ENCODE peak calls at places on chromosomes 13 and 19, in five cellular contexts. A is CD8-positive, alpha-beta T cell; W is kidney; X is ovary; U is cardiac muscle cell. R is an unnamed sample.
A peak's percentile ranks its signal among the peaks of the same experiment; 100 is the strongest.

GRCh38 chr19:2343289-2343982 is 15.0 kb downstream of the SPPL2B start:
- DNase-seq in A (no peak), W (peak; percentile 64), X (no peak), U (no peak), R (no peak)

GRCh38 chr13:104289400-104289799 is 1223.2 kb upstream of the SLC10A2 start:
- DNase-seq in A (no peak), W (no peak), X (no peak), U (no peak), R (no peak)

GRCh38 chr19:41928754-41929535 is 696 bp upstream of the ERFL start:
- DNase-seq in A (peak; percentile 65), W (no peak), X (no peak), U (no peak), R (peak; percentile 37)

GRCh38 chr13:99862243-99862642 is 109.3 kb downstream of the ZIC5 start:
- DNase-seq in A (no peak), W (no peak), X (no peak), U (no peak), R (no peak)

GRCh38 chr19:42255766-42256750 is 1.1 kb upstream of the ERF start:
- DNase-seq in A (no peak), W (peak; percentile 88), X (peak; percentile 72), U (peak; percentile 61), R (peak; percentile 86)

GRCh38 chr13:112693831-112694497 is 4.1 kb downstream of the ATP11A start:
- DNase-seq in A (no peak), W (peak; percentile 63), X (peak; percentile 16), U (no peak), R (no peak)

GRCh38 chr13:90800082-90800746 is 547.3 kb upstream of the MIR17HG start:
- DNase-seq in A (no peak), W (peak; percentile 72), X (peak; percentile 17), U (no peak), R (peak; percentile 93)

GRCh38 chr19:50739841-50740426 is 16.8 kb downstream of the CLEC11A start:
- DNase-seq in A (no peak), W (no peak), X (no peak), U (no peak), R (no peak)

GRCh38 chr13:27970382-27971235 is 1.5 kb upstream of the CDX2 start:
- DNase-seq in A (no peak), W (peak; percentile 57), X (no peak), U (no peak), R (no peak)

GRCh38 chr19:38294090-38294489 is 10.0 kb upstream of the C19orf33 start:
- DNase-seq in A (no peak), W (no peak), X (no peak), U (no peak), R (no peak)

GRCh38 chr13:44169018-44169909 is 204.4 kb upstream of the SERP2 start:
- DNase-seq in A (no peak), W (no peak), X (no peak), U (peak; percentile 23), R (no peak)

GRCh38 chr19:50507376-50507775 is 3.6 kb downstream of the JOSD2 start:
- DNase-seq in A (no peak), W (peak; percentile 65), X (no peak), U (no peak), R (no peak)

GRCh38 chr13:99311137-99311536 is 3.9 kb upstream of the GPR183 start:
- DNase-seq in A (no peak), W (no peak), X (peak; percentile 22), U (no peak), R (no peak)

GRCh38 chr13:75458696-75459422 is 23.1 kb downstream of the TBC1D4 start:
- DNase-seq in A (no peak), W (peak; percentile 85), X (no peak), U (no peak), R (peak; percentile 22)

GRCh38 chr13:99357920-99358319 is 50.7 kb upstream of the GPR183 start:
- DNase-seq in A (no peak), W (no peak), X (no peak), U (no peak), R (no peak)

GRCh38 chr13:34208326-34208725 is 390.4 kb downstream of the RFC3 start:
- DNase-seq in A (no peak), W (no peak), X (no peak), U (no peak), R (no peak)

GRCh38 chr13:34207872-34208271 is 389.9 kb downstream of the RFC3 start:
- DNase-seq in A (no peak), W (no peak), X (no peak), U (no peak), R (no peak)

GRCh38 chr13:34207334-34207733 is 389.4 kb downstream of the RFC3 start:
- DNase-seq in A (no peak), W (peak; percentile 61), X (no peak), U (peak; percentile 31), R (peak; percentile 65)
- H3K27ac ChIP-seq in A (no peak overlapping the region), W (no peak overlapping the region), X (no peak overlapping the region), U (peak overlapping the region; percentile 56), R (peak overlapping the region; percentile 8)

GRCh38 chr19:52648336-52648990 is 10.3 kb upstream of the ZNF83 start:
- DNase-seq in A (no peak), W (no peak), X (no peak), U (no peak), R (no peak)
- H3K9me3 ChIP-seq in A (peaks cover 12% of the 10 kb centered on the region), W (peaks cover 5% of the 10 kb centered on the region), X (no peaks in the 10 kb centered on the region), U (no peaks in the 10 kb centered on the region), R (peaks cover 2% of the 10 kb centered on the region)

DNA sequence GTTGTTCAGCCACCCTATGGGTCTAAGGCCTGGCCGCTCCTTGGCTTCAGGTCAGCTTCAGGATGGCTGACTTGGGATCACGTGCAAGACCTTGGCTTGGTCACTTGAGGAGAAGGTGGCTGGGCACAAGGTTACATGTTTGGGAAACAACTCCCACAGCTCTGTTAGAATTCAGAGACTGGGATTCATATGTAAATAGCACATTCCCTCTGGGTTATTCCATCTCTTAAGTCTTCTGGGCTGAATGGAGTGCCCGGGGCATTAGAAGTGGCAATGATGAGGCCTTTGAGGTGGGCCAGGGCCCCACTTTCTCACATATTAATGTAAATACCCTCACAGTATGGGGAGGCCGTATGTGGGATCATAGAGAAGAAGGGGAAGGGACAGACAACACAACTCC is 150.9 kb downstream of the EFNB2 start:
- DNase-seq in A (no peak), W (no peak), X (no peak), U (no peak), R (no peak)
- H3K27ac ChIP-seq in A (no peak overlapping the region), W (no peak overlapping the region), X (no peak overlapping the region), U (no peak overlapping the region), R (no peak overlapping the region)

GRCh38 chr19:15524781-15525180 is 16.5 kb downstream of the CYP4F22 start:
- DNase-seq in A (no peak), W (no peak), X (no peak), U (no peak), R (no peak)
- H3K9me3 ChIP-seq in A (no peaks in the 10 kb centered on the region), W (no peaks in the 10 kb centered on the region), X (no peaks in the 10 kb centered on the region), U (no peaks in the 10 kb centered on the region), R (no peaks in the 10 kb centered on the region)

GRCh38 chr13:89571676-89572075 is 1775.8 kb upstream of the MIR17HG start:
- DNase-seq in A (no peak), W (no peak), X (no peak), U (no peak), R (no peak)

GRCh38 chr13:89574077-89574476 is 1773.4 kb upstream of the MIR17HG start:
- DNase-seq in A (no peak), W (no peak), X (no peak), U (no peak), R (no peak)

GRCh38 chr13:89577301-89577700 is 1770.2 kb upstream of the MIR17HG start:
- DNase-seq in A (no peak), W (no peak), X (no peak), U (no peak), R (no peak)
- H3K27ac ChIP-seq in A (no peak overlapping the region), W (no peak overlapping the region), X (no peak overlapping the region), U (no peak overlapping the region), R (no peak overlapping the region)

GRCh38 chr19:36719687-36720556 is 32.5 kb downstream of the ZNF567 start:
- DNase-seq in A (no peak), W (no peak), X (no peak), U (no peak), R (no peak)
- H3K9me3 ChIP-seq in A (peaks cover 49% of the 10 kb centered on the region), W (peaks cover 80% of the 10 kb centered on the region), X (peaks cover 16% of the 10 kb centered on the region), U (peaks cover 20% of the 10 kb centered on the region), R (peaks cover 15% of the 10 kb centered on the region)

R was measured in right cardiac atrium.